ENCODE peak calls at places on chromosomes 16 and 17, in eight cellular contexts. E, G, H, V, F, B, L and I are unnamed samples.

GRCh38 chr16:89696598-89697128 is 4.8 kb downstream of the SPATA2L start:
- DNase-seq in E (no peak), G (peak), H (no peak), V (no peak), F (no peak), B (peak), L (peak), I (no peak)

GRCh38 chr16:21265104-21265825 is 12.8 kb downstream of the CRYM start:
- DNase-seq in E (no peak), G (no peak), H (no peak), V (no peak), F (no peak), B (no peak), L (no peak), I (no peak)

GRCh38 chr16:30382398-30383015 is at the start of gene SEPTIN1:
- DNase-seq in E (no peak), G (peak), H (no peak), V (no peak), F (no peak), B (peak), L (no peak), I (no peak)

GRCh38 chr16:66326995-66327513 is 39.4 kb upstream of the CDH5 start:
- DNase-seq in E (peak), G (no peak), H (no peak), V (no peak), F (no peak), B (no peak), L (no peak), I (no peak)

GRCh38 chr16:88759245-88759975 is 25.6 kb downstream of the PIEZO1 start:
- DNase-seq in E (no peak), G (no peak), H (no peak), V (no peak), F (peak), B (no peak), L (peak), I (no peak)

GRCh38 chr17:71039391-71039790 is 870.1 kb downstream of the KCNJ2 start:
- DNase-seq in E (no peak), G (no peak), H (no peak), V (no peak), F (no peak), B (no peak), L (no peak), I (no peak)

GRCh38 chr16:90008708-90009145 is 10.5 kb downstream of the DBNDD1 start:
- DNase-seq in E (no peak), G (peak), H (no peak), V (no peak), F (no peak), B (peak), L (no peak), I (no peak)

GRCh38 chr17:27247071-27247957 is 46.6 kb upstream of the WSB1 start:
- DNase-seq in E (peak), G (no peak), H (peak), V (no peak), F (peak), B (no peak), L (no peak), I (no peak)

GRCh38 chr17:34519286-34519685 is 60.1 kb upstream of the TMEM132E start:
- DNase-seq in E (no peak), G (no peak), H (no peak), V (no peak), F (no peak), B (peak), L (peak), I (no peak)

GRCh38 chr16:1789643-1790045 is 3.9 kb downstream of the IGFALS start:
- DNase-seq in E (no peak), G (no peak), H (no peak), V (no peak), F (no peak), B (no peak), L (no peak), I (no peak)

GRCh38 chr16:35134471-35134870 is 1675.1 kb downstream of the TP53TG3F start:
- DNase-seq in E (no peak), G (no peak), H (no peak), V (peak), F (no peak), B (no peak), L (no peak), I (no peak)

GRCh38 chr16:31329671-31330552 is 25.1 kb upstream of the ITGAX start:
- DNase-seq in E (no peak), G (no peak), H (no peak), V (no peak), F (no peak), B (no peak), L (no peak), I (peak)

GRCh38 chr17:73316919-73317505 is 5.2 kb upstream of the CDC42EP4 start:
- DNase-seq in E (no peak), G (no peak), H (no peak), V (no peak), F (no peak), B (no peak), L (no peak), I (no peak)

GRCh38 chr17:76263896-76264295 is 1.3 kb upstream of the UBALD2 start:
- DNase-seq in E (no peak), G (no peak), H (no peak), V (no peak), F (no peak), B (no peak), L (no peak), I (no peak)

GRCh38 chr17:20314834-20315233 is 152.5 kb downstream of the LGALS9B start:
- DNase-seq in E (no peak), G (no peak), H (no peak), V (no peak), F (no peak), B (no peak), L (no peak), I (no peak)
- TF ChIP-seq CTCF in E (no peak), G (no peak), H (no peak), V (no peak), F (no peak), B (no peak), L (no peak), I (no peak)

GRCh38 chr16:67805718-67806427 is 487 bp downstream of the RANBP10 start:
- DNase-seq in E (peak), G (no peak), H (no peak), V (peak), F (peak), B (peak), L (no peak), I (no peak)

GRCh38 chr16:67807148-67807682 is 526 bp downstream of the TSNAXIP1 start:
- DNase-seq in E (no peak), G (no peak), H (no peak), V (no peak), F (no peak), B (no peak), L (no peak), I (no peak)

GRCh38 chr16:67803894-67804293 is 2.5 kb downstream of the RANBP10 start:
- DNase-seq in E (no peak), G (no peak), H (no peak), V (no peak), F (no peak), B (peak), L (no peak), I (no peak)

GRCh38 chr16:67804853-67805542 is 1.4 kb downstream of the RANBP10 start:
- DNase-seq in E (no peak), G (no peak), H (peak), V (no peak), F (no peak), B (no peak), L (no peak), I (no peak)

GRCh38 chr16:67806428-67807147 is at the start of the genes RANBP10 and TSNAXIP1:
- DNase-seq in E (peak), G (peak), H (peak), V (peak), F (peak), B (peak), L (peak), I (peak)
- TF ChIP-seq CTCF in E (peak), G (no peak), H (no peak), V (no peak), F (no peak), B (no peak), L (no peak), I (no peak)

GRCh38 chr16:81723098-81723723 is 55.9 kb upstream of the PLCG2 start:
- DNase-seq in E (no peak), G (peak), H (peak), V (peak), F (no peak), B (peak), L (peak), I (no peak)
- TF ChIP-seq CTCF in E (peak), G (peak), H (peak), V (peak), F (peak), B (peak), L (peak), I (peak)

GRCh38 chr17:65085397-65085796 is 28.9 kb upstream of the GNA13 start:
- DNase-seq in E (no peak), G (no peak), H (no peak), V (no peak), F (no peak), B (peak), L (no peak), I (no peak)
- TF ChIP-seq CTCF in E (no peak), G (no peak), H (no peak), V (no peak), F (no peak), B (peak), L (no peak), I (no peak)

GRCh38 chr17:54969658-54970572 is 1.4 kb downstream of the STXBP4 start:
- DNase-seq in E (no peak), G (no peak), H (no peak), V (no peak), F (no peak), B (no peak), L (no peak), I (no peak)

GRCh38 chr17:54968954-54969400 is 412 bp downstream of the STXBP4 start:
- DNase-seq in E (no peak), G (peak), H (peak), V (peak), F (no peak), B (no peak), L (no peak), I (no peak)

GRCh38 chr17:54967621-54968258 is 714 bp downstream of the COX11 start:
- DNase-seq in E (no peak), G (no peak), H (peak), V (peak), F (no peak), B (peak), L (no peak), I (no peak)

GRCh38 chr17:54971147-54971546 is 2.6 kb downstream of the STXBP4 start:
- DNase-seq in E (no peak), G (no peak), H (no peak), V (no peak), F (no peak), B (no peak), L (no peak), I (no peak)

GRCh38 chr17:54968259-54968953 is at the start of the genes COX11 and STXBP4:
- DNase-seq in E (peak), G (peak), H (peak), V (peak), F (peak), B (peak), L (peak), I (peak)
- TF ChIP-seq CTCF in E (peak), G (no peak), H (peak), V (peak), F (no peak), B (peak), L (peak), I (peak)

GRCh38 chr17:81021531-81022370 is 13.2 kb upstream of the BAIAP2 start:
- DNase-seq in E (no peak), G (no peak), H (no peak), V (no peak), F (no peak), B (no peak), L (no peak), I (no peak)
- TF ChIP-seq CTCF in E (no peak), G (no peak), H (no peak), V (no peak), F (no peak), B (no peak), L (no peak), I (no peak)